ENCODE peak calls at places on chromosome 9, in four cellular contexts. L is left ventricle myocardium inferior, W is A549, Z is mucosa of descending colon. B is an unnamed sample.

GRCh38 chr9:125472926-125473701 is 211.5 kb downstream of the GAPVD1 start:
- DNase-seq in L (peak; percentile 34), W (no peak), Z (peak; percentile 8), B (no peak)

GRCh38 chr9:131500377-131500776 is 2.3 kb upstream of the POMT1 start:
- DNase-seq in L (no peak), W (no peak), Z (no peak), B (no peak)

GRCh38 chr9:113886003-113886324 is 9.9 kb downstream of the ZNF618 start:
- DNase-seq in L (no peak), W (no peak), Z (no peak), B (no peak)

GRCh38 chr9:74379718-74380117 is 117.4 kb upstream of the RORB start:
- DNase-seq in L (no peak), W (peak; percentile 45), Z (peak; percentile 17), B (peak; percentile 30)

GRCh38 chr9:99037768-99038167 is 67.1 kb upstream of the TGFBR1 start:
- DNase-seq in L (no peak), W (no peak), Z (no peak), B (no peak)

GRCh38 chr9:125878241-125878640 is 131.1 kb downstream of the PBX3 start:
- DNase-seq in L (no peak), W (no peak), Z (no peak), B (no peak)

GRCh38 chr9:35725362-35725761 is 6.6 kb downstream of the TLN1 start:
- DNase-seq in L (no peak), W (no peak), Z (no peak), B (no peak)

GRCh38 chr9:81497096-81497495 is 192.3 kb downstream of the TLE1 start:
- DNase-seq in L (no peak), W (no peak), Z (no peak), B (no peak)

GRCh38 chr9:105541838-105542237 is 16.1 kb upstream of the FKTN start:
- DNase-seq in L (no peak), W (no peak), Z (no peak), B (no peak)

GRCh38 chr9:118991366-118992285 is 377.6 kb downstream of the BRINP1 start:
- DNase-seq in L (no peak), W (no peak), Z (no peak), B (no peak)

GRCh38 chr9:83932001-83932400 is 10.8 kb upstream of the KIF27 start:
- DNase-seq in L (no peak), W (no peak), Z (no peak), B (no peak)

GRCh38 chr9:106717686-106718085 is 145.3 kb upstream of the ZNF462 start:
- DNase-seq in L (no peak), W (peak; percentile 27), Z (peak; percentile 2), B (no peak)

GRCh38 chr9:84000186-84000585 is 19.6 kb downstream of the RMI1 start:
- DNase-seq in L (no peak), W (no peak), Z (no peak), B (no peak)

GRCh38 chr9:5552301-5552700 is 42.0 kb downstream of the PDCD1LG2 start:
- DNase-seq in L (no peak), W (no peak), Z (no peak), B (no peak)

GRCh38 chr9:6076856-6077255 is 61.4 kb upstream of the RANBP6 start:
- DNase-seq in L (no peak), W (no peak), Z (no peak), B (no peak)

GRCh38 chr9:14309403-14309802 is 4.5 kb downstream of the NFIB start:
- DNase-seq in L (no peak), W (peak; percentile 23), Z (no peak), B (no peak)

GRCh38 chr9:83062011-83062652 is 810 bp downstream of the RASEF start:
- DNase-seq in L (peak; percentile 15), W (peak; percentile 61), Z (peak; percentile 74), B (peak; percentile 89)

GRCh38 chr9:17462869-17463464 is 115.9 kb upstream of the SH3GL2 start:
- DNase-seq in L (no peak), W (peak; percentile 55), Z (peak; percentile 77), B (no peak)

GRCh38 chr9:123776856-123777560 is 152.9 kb downstream of the DENND1A start:
- DNase-seq in L (no peak), W (no peak), Z (no peak), B (no peak)

GRCh38 chr9:23611874-23612273 is 214.2 kb downstream of the ELAVL2 start:
- DNase-seq in L (no peak), W (no peak), Z (no peak), B (no peak)

GRCh38 chr9:126061575-126061974 is 265.1 kb upstream of the MVB12B start:
- DNase-seq in L (no peak), W (no peak), Z (no peak), B (no peak)

GRCh38 chr9:91162784-91163440 is 198.8 kb downstream of the AUH start:
- DNase-seq in L (no peak), W (no peak), Z (peak; percentile 66), B (no peak)

DNA sequence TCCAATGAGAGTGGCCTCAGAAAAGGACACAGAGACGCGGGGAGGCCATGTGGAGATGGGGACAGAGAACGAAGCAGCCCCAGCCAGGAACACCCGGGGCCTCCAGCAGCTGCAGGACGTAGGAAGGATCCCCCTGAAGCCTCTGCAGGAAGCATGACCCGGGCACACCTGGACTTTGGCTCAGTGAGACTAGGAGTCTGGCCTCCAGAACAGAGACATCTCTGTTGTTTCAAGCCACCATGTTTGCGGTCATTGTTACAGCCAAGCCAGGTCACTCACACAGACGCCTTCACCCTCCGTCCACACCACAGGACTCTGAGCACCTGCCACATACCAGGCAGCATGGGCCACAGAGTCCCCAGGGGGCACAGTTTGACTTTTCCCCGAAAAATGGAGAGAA is 63.6 kb upstream of the SARDH start:
- DNase-seq in L (no peak), W (no peak), Z (no peak), B (no peak)
- TF ChIP-seq CTCF in L (no peak), W (no peak), Z (no peak), B (no peak)

DNA sequence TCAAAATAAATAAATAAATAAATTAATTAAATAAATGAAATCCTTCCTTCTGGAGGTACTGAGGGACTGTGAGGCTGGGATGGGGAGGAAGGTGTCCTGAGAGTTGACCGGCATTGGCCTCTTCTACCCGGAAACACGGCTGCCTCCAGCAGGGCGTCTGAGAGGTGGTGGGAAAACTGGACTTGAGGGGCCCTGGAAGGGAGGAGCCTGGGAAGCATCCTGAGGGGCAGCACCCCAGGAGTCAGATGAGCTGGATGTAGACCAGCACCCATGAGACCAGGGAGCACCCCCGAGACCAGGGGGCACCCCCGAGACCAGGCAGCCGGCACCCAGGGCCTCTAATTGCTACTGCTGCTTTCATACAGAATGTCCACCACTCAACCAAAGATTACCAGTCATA is 8.8 kb upstream of the NSMF start:
- DNase-seq in L (no peak), W (no peak), Z (no peak), B (no peak)
- H3K4me1 ChIP-seq in L (no peaks in the 10 kb centered on the region), W (no peaks in the 10 kb centered on the region), Z (no peaks in the 10 kb centered on the region), B (no peaks in the 10 kb centered on the region)

DNA sequence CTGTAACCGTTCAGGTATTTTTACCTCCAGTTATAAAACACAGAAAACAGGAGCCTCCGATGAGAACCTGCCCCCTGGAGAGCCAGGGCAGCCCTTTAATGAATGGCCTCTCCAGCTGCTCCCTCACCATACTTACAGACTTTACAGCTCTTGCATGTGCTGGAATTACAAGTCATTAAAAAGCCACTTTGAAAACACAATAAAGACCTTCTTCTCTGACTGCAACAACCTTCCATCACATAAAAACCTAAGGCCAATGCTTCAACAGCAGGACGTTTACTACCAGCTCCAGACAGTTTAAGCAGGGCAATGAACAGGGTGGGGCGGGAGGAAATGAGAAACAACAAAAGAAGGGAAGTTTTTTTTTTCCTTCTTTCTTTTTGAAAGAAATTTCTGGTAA is 213.8 kb downstream of the MLLT3 start:
- DNase-seq in L (no peak), W (no peak), Z (peak; percentile 76), B (no peak)
- H3K4me3 ChIP-seq in L (no peak overlapping the region), W (no peak overlapping the region), Z (no peak overlapping the region), B (no peak overlapping the region)

DNA sequence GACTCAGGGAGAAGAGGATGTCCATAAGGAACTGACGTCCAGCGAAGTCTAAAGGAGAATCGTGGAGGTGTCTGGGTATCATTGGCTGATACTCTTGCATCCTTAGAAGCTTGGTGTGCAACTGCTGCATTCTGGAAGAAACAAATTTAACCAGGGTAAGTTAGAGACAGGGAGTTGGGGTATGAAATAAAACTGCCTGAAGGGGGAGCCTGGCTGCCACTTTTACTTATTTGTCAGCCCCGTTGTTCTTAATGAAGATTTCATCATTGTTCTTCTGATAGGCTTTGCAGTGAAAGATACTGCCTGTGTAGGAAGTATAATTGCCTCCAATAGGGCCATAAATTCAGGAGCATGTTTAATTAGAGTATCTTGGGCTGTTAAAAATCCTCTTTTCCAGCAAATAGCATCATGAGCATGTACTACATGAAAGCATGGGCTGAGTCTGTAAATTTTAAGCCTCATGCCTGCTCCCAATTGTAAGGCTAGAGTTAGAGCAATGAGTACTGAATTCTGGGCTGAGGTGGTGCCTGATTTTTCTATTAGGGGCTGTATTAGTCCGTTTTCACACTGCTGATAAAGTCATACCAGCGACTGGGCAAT is 1264.5 kb upstream of the ACO1 start:
- DNase-seq in L (no peak), W (peak; percentile 21), Z (peak; percentile 42), B (no peak)
- TF ChIP-seq CTCF in L (peak; percentile 64), W (peak; percentile 21), Z (no peak), B (no peak)

DNA sequence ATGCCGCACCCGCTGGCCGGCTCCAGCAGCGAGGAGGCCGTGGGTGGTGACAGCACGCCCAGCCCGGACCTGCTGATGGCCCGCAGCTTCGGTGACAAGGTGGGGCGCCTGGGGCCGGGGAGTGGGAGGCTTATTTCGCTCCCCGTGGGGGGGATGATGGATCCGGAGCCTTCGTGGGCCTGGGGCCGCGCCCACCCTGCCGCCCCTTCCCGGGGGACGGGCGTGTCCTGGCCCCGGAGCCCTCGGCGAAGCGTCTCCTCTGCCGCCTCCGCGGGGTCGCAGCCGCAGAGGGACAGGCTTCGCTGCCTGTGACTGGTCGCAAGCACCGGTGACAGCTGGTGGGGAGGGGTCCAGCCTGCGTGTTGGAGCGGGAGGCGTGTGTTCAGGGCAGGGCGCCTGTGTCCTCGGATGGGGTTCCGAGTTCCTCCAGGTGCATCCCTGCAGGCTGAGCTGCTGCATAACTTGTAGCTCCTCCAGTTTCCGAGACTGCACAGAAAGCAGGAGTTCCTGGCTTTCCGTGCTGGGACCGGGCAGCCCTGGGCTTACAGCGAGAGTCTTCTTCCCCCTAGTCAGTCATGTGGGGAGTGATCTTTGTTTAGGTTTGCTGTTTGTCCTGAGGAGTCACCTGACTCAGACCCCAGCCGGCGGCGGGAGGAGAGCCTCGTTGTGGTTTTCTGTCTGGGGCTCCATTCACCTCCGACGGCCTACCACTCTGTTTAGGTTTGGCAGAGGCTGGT is 667 bp downstream of the SNX30 start:
- DNase-seq in L (peak; percentile 33), W (peak; percentile 46), Z (peak; percentile 64), B (peak; percentile 83)
- H3K4me1 ChIP-seq in L (peaks cover 60% of the 10 kb centered on the region), W (peaks cover 34% of the 10 kb centered on the region), Z (peaks cover 39% of the 10 kb centered on the region), B (peaks cover 15% of the 10 kb centered on the region)

DNA sequence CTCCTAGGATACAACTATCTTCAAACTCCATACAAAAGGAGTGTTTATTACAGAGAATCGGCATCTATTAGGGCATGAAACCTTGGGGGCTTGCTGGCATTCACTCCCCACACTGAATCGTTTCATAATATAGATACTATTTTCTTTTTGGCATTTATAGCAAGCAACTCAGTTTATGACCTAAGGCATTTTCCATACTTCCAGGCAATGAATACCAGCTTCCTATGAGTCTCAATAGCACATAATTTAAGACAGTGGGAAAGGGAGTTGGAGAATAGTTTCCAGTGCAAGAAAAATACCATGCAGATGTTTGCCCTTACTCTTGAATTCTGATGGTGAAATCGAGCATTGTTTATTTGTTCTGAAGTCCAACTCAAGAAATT is 175.8 kb upstream of the KLF9 start:
- DNase-seq in L (no peak), W (no peak), Z (no peak), B (no peak)
- H3K4me3 ChIP-seq in L (no peak overlapping the region), W (no peak overlapping the region), Z (no peak overlapping the region), B (no peak overlapping the region)

GRCh38 chr9:93965830-93966577 is 10.8 kb upstream of the BARX1 start:
- DNase-seq in L (no peak), W (no peak), Z (no peak), B (no peak)
- TF ChIP-seq CTCF in L (peak; percentile 16), W (no peak), Z (no peak), B (no peak)

GRCh38 chr9:93579711-93580516 is 3.5 kb downstream of the PHF2 start:
- DNase-seq in L (no peak), W (no peak), Z (no peak), B (no peak)
- H3K4me1 ChIP-seq in L (peaks cover 78% of the 10 kb centered on the region), W (peaks cover 14% of the 10 kb centered on the region), Z (peaks cover 31% of the 10 kb centered on the region), B (peaks cover 44% of the 10 kb centered on the region)